ENCODE peak calls at places on chromosomes 2 and 18, in four cellular contexts. One of them, this sample, is unnamed.
A peak's percentile ranks its signal among the peaks of the same experiment; 100 is the strongest.

GRCh38 chr2:166372046-166372445 is 3.7 kb downstream of the SCN9A start:
- DNase-seq in MCF 10A: no peak
- DNase-seq in T-helper 2 cell: no peak
- DNase-seq in caudate nucleus: no peak
- DNase-seq in this sample: no peak

GRCh38 chr18:53909668-53910067 is 314.8 kb downstream of the MBD2 start:
- DNase-seq in MCF 10A: peak; percentile 63
- DNase-seq in caudate nucleus: no peak
- DNase-seq in T-helper 2 cell: no peak
- DNase-seq in this sample: no peak

GRCh38 chr2:98403878-98404277 is 40.8 kb upstream of the INPP4A start:
- DNase-seq in T-helper 2 cell: no peak
- DNase-seq in caudate nucleus: no peak
- DNase-seq in MCF 10A: no peak
- DNase-seq in this sample: no peak

GRCh38 chr2:231672617-231673347 is 35.5 kb upstream of the PTMA start:
- DNase-seq in T-helper 2 cell: no peak
- DNase-seq in MCF 10A: peak; percentile 53
- DNase-seq in caudate nucleus: no peak
- DNase-seq in this sample: no peak

GRCh38 chr2:239035361-239035814 is 187.5 kb downstream of the TWIST2 start:
- DNase-seq in caudate nucleus: no peak
- DNase-seq in T-helper 2 cell: peak; percentile 54
- DNase-seq in MCF 10A: peak; percentile 30
- DNase-seq in this sample: no peak

GRCh38 chr2:197804758-197805597 is 585 bp downstream of the PLCL1 start:
- DNase-seq in caudate nucleus: peak; percentile 11
- DNase-seq in T-helper 2 cell: peak; percentile 20
- DNase-seq in MCF 10A: no peak
- DNase-seq in this sample: peak; percentile 64

GRCh38 chr18:79484661-79485621 is 89.2 kb downstream of the NFATC1 start:
- DNase-seq in MCF 10A: no peak
- DNase-seq in caudate nucleus: no peak
- DNase-seq in T-helper 2 cell: no peak
- DNase-seq in this sample: no peak

GRCh38 chr2:127400897-127401756 is 13.4 kb upstream of the MAP3K2 start:
- DNase-seq in MCF 10A: peak; percentile 87
- DNase-seq in T-helper 2 cell: no peak
- DNase-seq in caudate nucleus: no peak
- DNase-seq in this sample: no peak

GRCh38 chr2:165833156-165833555 is 39.1 kb upstream of the GALNT3 start:
- DNase-seq in T-helper 2 cell: no peak
- DNase-seq in caudate nucleus: no peak
- DNase-seq in MCF 10A: peak; percentile 74
- DNase-seq in this sample: no peak

GRCh38 chr2:76870581-76870980 is 651.6 kb downstream of the LRRTM4 start:
- DNase-seq in caudate nucleus: no peak
- DNase-seq in MCF 10A: peak; percentile 8
- DNase-seq in T-helper 2 cell: no peak
- DNase-seq in this sample: no peak

GRCh38 chr2:171515672-171516298 is 6.5 kb upstream of the CYBRD1 start:
- DNase-seq in caudate nucleus: no peak
- DNase-seq in MCF 10A: peak; percentile 78
- DNase-seq in T-helper 2 cell: no peak
- DNase-seq in this sample: no peak

GRCh38 chr2:233470007-233470687 is 96.4 kb downstream of the USP40 start:
- DNase-seq in caudate nucleus: peak; percentile 72
- DNase-seq in MCF 10A: no peak
- DNase-seq in T-helper 2 cell: no peak
- DNase-seq in this sample: peak; percentile 87

GRCh38 chr2:41827354-41827971 is 220.4 kb upstream of the PKDCC start:
- DNase-seq in T-helper 2 cell: no peak
- DNase-seq in caudate nucleus: no peak
- DNase-seq in MCF 10A: no peak
- DNase-seq in this sample: no peak

GRCh38 chr2:227479865-227480475 is 8.0 kb downstream of the AGFG1 start:
- DNase-seq in MCF 10A: peak; percentile 63
- DNase-seq in T-helper 2 cell: no peak
- DNase-seq in caudate nucleus: no peak
- DNase-seq in this sample: no peak